ENCODE peak calls at places on chromosomes 7 and 10, in ten cellular contexts. W is glutamatergic neuron; G is cardiac fibroblast; H is dorsolateral prefrontal cortex; A is AG09319; B is NAMALWA; J is stimulated activated CD8-positive, alpha-beta memory T cell treated with anti-CD3 and anti-CD28 coated beads, Interleukin-12 subunit alpha, Interleukin-12 subunit beta, amount 100 ng/mL, for 1 hour; V is HT1080; Y is lung microvascular endothelial cell; D is MCF 10A. K is an unnamed sample.

GRCh38 chr10:43044444-43045245 is 32.2 kb upstream of the RET start:
- DNase-seq in Y (no peak), J (no peak), H (peak), D (no peak), A (no peak), V (no peak), G (no peak), B (no peak), W (no peak), K (no peak)

GRCh38 chr7:1248077-1248458 is 15.4 kb downstream of the UNCX start:
- DNase-seq in G (no peak), J (no peak), H (no peak), D (no peak), B (no peak), W (peak), A (no peak), V (no peak), Y (no peak), K (no peak)

GRCh38 chr10:101131962-101132635 is 999 bp downstream of the TLX1 start:
- DNase-seq in V (no peak), B (no peak), G (no peak), W (no peak), Y (no peak), J (no peak), H (no peak), D (no peak), A (no peak), K (no peak)

GRCh38 chr10:43226441-43226840 is 40.4 kb downstream of the RASGEF1A start:
- DNase-seq in A (no peak), G (no peak), W (no peak), B (no peak), D (no peak), V (no peak), J (no peak), H (no peak), Y (no peak), K (no peak)

GRCh38 chr7:156064921-156065386 is 252.7 kb upstream of the SHH start:
- DNase-seq in Y (no peak), H (no peak), D (peak), A (no peak), G (no peak), W (no peak), J (no peak), V (peak), B (no peak), K (no peak)

GRCh38 chr7:106568680-106569499 is 92.1 kb downstream of the CCDC71L start:
- DNase-seq in B (peak), W (peak), H (no peak), V (no peak), D (peak), G (peak), Y (no peak), A (peak), J (no peak), K (no peak)

GRCh38 chr10:80579370-80579769 is 41.7 kb downstream of the SH2D4B start:
- DNase-seq in A (no peak), B (no peak), J (no peak), H (no peak), G (no peak), V (no peak), D (no peak), Y (no peak), W (no peak), K (no peak)

GRCh38 chr10:13809447-13809846 is 222.7 kb downstream of the PRPF18 start:
- DNase-seq in W (no peak), D (no peak), J (no peak), V (no peak), Y (no peak), G (no peak), H (no peak), A (no peak), B (no peak), K (no peak)

GRCh38 chr7:100685049-100685605 is 8.9 kb downstream of the GIGYF1 start:
- DNase-seq in W (no peak), Y (no peak), J (no peak), D (no peak), G (no peak), B (no peak), H (no peak), V (no peak), A (no peak), K (no peak)

GRCh38 chr7:142507799-142508198 is 241.5 kb upstream of the PRSS1 start:
- DNase-seq in Y (no peak), B (no peak), J (no peak), G (no peak), A (no peak), W (no peak), H (no peak), V (no peak), D (no peak), K (no peak)

GRCh38 chr7:98238976-98239375 is 13.1 kb downstream of the TECPR1 start:
- DNase-seq in G (no peak), A (no peak), V (no peak), W (no peak), D (no peak), J (no peak), Y (no peak), H (no peak), B (no peak), K (no peak)

GRCh38 chr10:10128387-10128786 is 889.3 kb upstream of the CELF2 start:
- DNase-seq in H (no peak), V (peak), G (peak), J (no peak), D (peak), W (no peak), Y (no peak), A (no peak), B (no peak), K (no peak)

GRCh38 chr10:101466016-101466912 is 112.3 kb downstream of the BTRC start:
- DNase-seq in W (no peak), J (no peak), G (no peak), Y (no peak), V (no peak), B (no peak), A (no peak), H (no peak), D (no peak), K (no peak)